ENCODE peak calls at places on chromosomes 4 and X, in ten cellular contexts. F, N, P, I, Y, B, G, T, Q and U are unnamed samples.

GRCh38 chrX:7925867-7926472 is 1.2 kb downstream of the PNPLA4 start:
- DNase-seq in Q (peak), G (peak), B (peak), P (no peak), Y (peak), I (no peak), T (no peak), N (peak), F (peak), U (peak)

GRCh38 chr4:35465096-35465495 is 779.2 kb downstream of the ARAP2 start:
- DNase-seq in Y (no peak), Q (no peak), N (no peak), B (no peak), P (no peak), F (no peak), I (no peak), G (no peak), T (no peak), U (no peak)

GRCh38 chr4:112889619-112890294 is 159.7 kb upstream of the ANK2 start:
- DNase-seq in G (no peak), Q (no peak), T (no peak), N (no peak), Y (peak), B (no peak), F (no peak), I (no peak), P (no peak), U (no peak)

GRCh38 chrX:16212436-16212835 is 45.2 kb downstream of the MAGEB17 start:
- DNase-seq in P (no peak), Q (no peak), T (no peak), N (no peak), Y (no peak), I (no peak), F (no peak), G (peak), B (no peak), U (peak)

GRCh38 chr4:140359571-140360427 is 13.6 kb upstream of the SCOC start:
- DNase-seq in F (peak), G (peak), P (no peak), T (no peak), B (peak), Y (peak), N (peak), I (no peak), Q (peak), U (peak)

GRCh38 chr4:30863031-30863430 is 142.9 kb downstream of the PCDH7 start:
- DNase-seq in P (no peak), Y (peak), I (no peak), B (no peak), Q (no peak), F (no peak), G (no peak), T (no peak), N (no peak), U (no peak)

GRCh38 chr4:24924309-24924781 is 11.5 kb upstream of the CCDC149 start:
- DNase-seq in Y (peak), I (peak), Q (no peak), P (no peak), N (peak), B (no peak), G (no peak), T (no peak), F (peak), U (no peak)

GRCh38 chr4:112511294-112512118 is 4.5 kb downstream of the NEUROG2 start:
- DNase-seq in Y (no peak), F (no peak), B (no peak), G (no peak), P (peak), I (no peak), T (no peak), Q (no peak), N (no peak), U (no peak)

GRCh38 chrX:80812176-80812575 is 2.5 kb upstream of the BRWD3 start:
- DNase-seq in Q (peak), I (no peak), P (no peak), F (peak), G (no peak), T (no peak), Y (peak), N (peak), B (peak), U (peak)

GRCh38 chr4:85747871-85748491 is 273.0 kb downstream of the ARHGAP24 start:
- DNase-seq in P (no peak), B (peak), Y (peak), G (peak), N (no peak), T (no peak), I (no peak), F (peak), Q (no peak), U (peak)

GRCh38 chr4:48315728-48316630 is 25.4 kb upstream of the SLAIN2 start:
- DNase-seq in B (no peak), Q (no peak), G (no peak), P (no peak), F (no peak), N (no peak), I (no peak), Y (peak), T (no peak), U (no peak)

GRCh38 chr4:146179784-146180405 is 4.4 kb downstream of the LSM6 start:
- DNase-seq in N (no peak), G (no peak), F (no peak), B (no peak), I (no peak), Q (no peak), P (no peak), T (no peak), Y (no peak), U (no peak)

GRCh38 chrX:19544693-19545305 is 29.5 kb upstream of the MAP3K15 start:
- DNase-seq in Y (peak), G (peak), F (no peak), I (no peak), N (no peak), P (no peak), Q (peak), B (peak), T (no peak), U (peak)

GRCh38 chr4:95124906-95125504 is 367.2 kb downstream of the BMPR1B start:
- DNase-seq in Y (peak), I (no peak), N (no peak), G (no peak), Q (no peak), F (no peak), B (no peak), P (no peak), T (no peak), U (no peak)

GRCh38 chrX:150569155-150569477 is 695 bp downstream of the MTM1 start:
- DNase-seq in G (no peak), B (peak), N (peak), Q (peak), T (no peak), P (no peak), Y (peak), I (peak), F (no peak), U (peak)

GRCh38 chr4:6035786-6036185 is 17.6 kb upstream of the C4orf50 start:
- DNase-seq in P (peak), T (no peak), I (peak), B (no peak), F (no peak), Y (no peak), G (no peak), Q (no peak), N (no peak), U (no peak)

GRCh38 chrX:2483398-2483797 is 17.4 kb downstream of the DHRSX start:
- DNase-seq in P (no peak), B (no peak), G (no peak), T (no peak), Q (no peak), F (no peak), Y (no peak), I (no peak), N (no peak), U (no peak)
- H3K4me3 ChIP-seq in P (no peak), B (no peak), G (no peak), T (no peak), Q (no peak), F (no peak), Y (no peak), I (no peak), N (no peak), U (no peak)

GRCh38 chrX:156001667-156002021 is 4.1 kb downstream of the IL9R start:
- DNase-seq in Q (no peak), N (no peak), Y (no peak), F (no peak), B (no peak), G (no peak), P (no peak), I (no peak), T (peak), U (no peak)

GRCh38 chrX:155998761-155999510 is 1.4 kb downstream of the IL9R start:
- DNase-seq in B (no peak), F (no peak), P (no peak), I (no peak), Q (no peak), N (no peak), Y (no peak), G (no peak), T (peak), U (no peak)

GRCh38 chrX:156002517-156002916 is 5.0 kb downstream of the IL9R start:
- DNase-seq in T (peak), N (no peak), G (no peak), Q (no peak), Y (no peak), P (no peak), B (no peak), F (no peak), I (no peak), U (no peak)

GRCh38 chrX:156001001-156001666 is 3.6 kb downstream of the IL9R start:
- DNase-seq in Y (no peak), F (no peak), I (no peak), P (no peak), G (no peak), N (no peak), B (no peak), Q (no peak), T (peak), U (no peak)

GRCh38 chrX:156000361-156000926 is 2.9 kb downstream of the IL9R start:
- DNase-seq in B (no peak), G (no peak), N (no peak), F (no peak), Q (no peak), Y (no peak), I (no peak), P (no peak), T (peak), U (no peak)
- H3K27ac ChIP-seq in B (no peak), G (no peak), N (no peak), F (no peak), Q (no peak), Y (no peak), I (no peak), P (no peak), T (no peak), U (no peak)

GRCh38 chr4:121692261-121692660 is 4.5 kb downstream of the ANXA5 start:
- DNase-seq in N (no peak), I (no peak), Q (no peak), G (no peak), P (no peak), T (no peak), B (no peak), Y (no peak), F (no peak), U (no peak)

GRCh38 chr4:121690001-121690400 is 6.8 kb downstream of the ANXA5 start:
- DNase-seq in N (no peak), P (no peak), F (no peak), G (no peak), Y (peak), Q (no peak), I (no peak), B (no peak), T (no peak), U (no peak)

GRCh38 chr4:121696641-121697461 is at the start of gene ANXA5:
- DNase-seq in T (no peak), P (peak), G (peak), Y (peak), N (peak), F (peak), Q (peak), I (peak), B (peak), U (peak)

GRCh38 chr4:121696140-121696640 is 590 bp downstream of the ANXA5 start:
- DNase-seq in G (peak), N (peak), F (peak), Q (peak), I (peak), P (peak), T (no peak), Y (peak), B (peak), U (peak)

GRCh38 chr4:121693450-121693849 is 3.3 kb downstream of the ANXA5 start:
- DNase-seq in I (no peak), F (no peak), N (no peak), G (no peak), Y (peak), Q (no peak), P (no peak), T (no peak), B (no peak), U (no peak)
- H3K4me3 ChIP-seq in I (no peak), F (no peak), N (no peak), G (no peak), Y (peak), Q (no peak), P (no peak), T (no peak), B (no peak), U (no peak)

GRCh38 chr4:176782794-176783193 is 9.9 kb downstream of the VEGFC start:
- DNase-seq in F (no peak), Y (no peak), N (no peak), P (no peak), G (no peak), Q (no peak), I (no peak), B (no peak), T (no peak), U (no peak)

GRCh38 chr4:176780995-176781738 is 11.6 kb downstream of the VEGFC start:
- DNase-seq in B (no peak), Q (no peak), G (no peak), I (no peak), F (no peak), P (no peak), N (no peak), T (no peak), Y (peak), U (no peak)

GRCh38 chr4:176782191-176782590 is 10.5 kb downstream of the VEGFC start:
- DNase-seq in I (no peak), F (no peak), Y (no peak), B (no peak), P (no peak), G (no peak), T (no peak), Q (no peak), N (no peak), U (no peak)

GRCh38 chr4:176779421-176779820 is 13.3 kb downstream of the VEGFC start:
- DNase-seq in I (no peak), N (no peak), T (no peak), G (no peak), Q (no peak), F (no peak), B (no peak), P (no peak), Y (no peak), U (no peak)

DNA sequence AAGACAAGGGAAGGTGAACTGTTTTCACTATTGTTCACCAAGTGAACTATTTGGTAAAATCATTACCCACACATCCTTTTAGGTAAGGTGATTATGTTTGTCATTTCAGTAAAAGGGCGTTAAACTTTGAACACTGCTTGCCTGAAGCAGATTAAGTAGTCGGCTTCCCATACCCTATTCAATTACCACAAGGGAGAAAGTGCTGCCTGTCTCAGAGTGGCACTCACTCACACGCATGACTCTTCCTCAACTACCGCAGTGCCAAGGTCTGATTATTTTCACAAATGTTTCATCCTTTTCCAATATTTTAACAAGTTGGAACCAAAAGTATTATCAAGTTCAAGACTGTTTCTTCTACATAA is 11.0 kb downstream of the VEGFC start:
- DNase-seq in G (no peak), I (no peak), F (no peak), B (no peak), P (no peak), Y (no peak), T (no peak), N (no peak), Q (no peak), U (no peak)
- H3K27ac ChIP-seq in G (no peak), I (no peak), F (peak), B (no peak), P (peak), Y (peak), T (peak), N (no peak), Q (no peak), U (no peak)

GRCh38 chrX:24694825-24695224 is 1.1 kb downstream of the POLA1 start:
- DNase-seq in N (no peak), I (no peak), F (no peak), G (no peak), T (no peak), Q (no peak), P (no peak), Y (no peak), B (no peak), U (no peak)
- H3K4me3 ChIP-seq in N (no peak), I (no peak), F (no peak), G (no peak), T (no peak), Q (no peak), P (no peak), Y (peak), B (no peak), U (peak)

DNA sequence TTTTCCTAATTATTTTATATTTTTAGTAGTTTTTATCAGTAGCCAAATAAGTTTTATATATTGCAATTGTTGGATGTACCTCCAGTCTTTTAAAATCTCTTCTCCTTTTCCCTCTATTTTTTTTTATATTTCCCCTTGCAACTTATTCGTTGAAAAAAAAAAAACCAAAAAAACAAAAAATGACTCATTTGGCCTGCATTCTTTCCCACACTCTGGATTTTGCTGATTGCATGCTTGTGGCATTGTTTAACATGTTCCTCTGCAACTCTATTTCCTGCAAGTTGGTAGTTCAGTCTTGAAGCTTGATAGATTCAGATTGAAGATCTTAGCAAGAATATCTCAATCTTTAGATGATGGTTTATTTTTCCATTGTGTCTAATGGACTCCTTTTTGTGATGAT is 260.6 kb upstream of the BOD1L1 start:
- DNase-seq in T (no peak), F (no peak), Y (peak), P (no peak), B (no peak), I (no peak), Q (no peak), N (no peak), G (no peak), U (no peak)
- H3K27ac ChIP-seq in T (no peak), F (no peak), Y (peak), P (no peak), B (no peak), I (no peak), Q (no peak), N (no peak), G (no peak), U (no peak)

DNA sequence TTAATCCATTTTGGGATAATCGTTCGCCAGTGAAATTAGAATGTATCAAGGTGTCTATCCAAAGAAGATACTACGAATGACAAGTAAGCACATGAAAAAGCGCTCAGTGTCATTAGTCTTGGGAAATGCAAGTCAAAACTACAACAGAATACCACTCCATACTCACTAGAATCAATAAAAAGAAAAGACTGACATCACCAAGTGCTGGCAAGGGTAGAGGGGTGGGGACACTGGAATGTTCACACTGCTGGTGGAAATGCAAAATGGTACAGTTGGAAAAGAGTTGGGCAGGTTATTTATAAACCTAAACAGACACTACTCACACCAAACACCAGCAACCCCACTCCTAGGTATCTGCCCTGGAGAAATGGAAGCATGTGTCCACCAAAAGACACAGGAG is 11.2 kb downstream of the WDR1 start:
- DNase-seq in B (no peak), N (no peak), G (no peak), P (no peak), Y (no peak), Q (no peak), I (no peak), T (no peak), F (no peak), U (no peak)
- H3K4me3 ChIP-seq in B (no peak), N (no peak), G (no peak), P (no peak), Y (peak), Q (no peak), I (no peak), T (no peak), F (no peak), U (peak)